ENCODE peak calls at places on chromosomes 12 and 14, in seven cellular contexts. I is T-cell, R is progenitor cell of endocrine pancreas, S is NCI-H2081, J is T-helper 17 cell, W is heart left ventricle, H is NCI-H69. Q is an unnamed sample.

GRCh38 chr12:50166776-50167025 is 468 bp downstream of the CERS5 start:
- DNase-seq in I (no peak), R (no peak), S (no peak), J (no peak), W (no peak), H (no peak), Q (no peak)

GRCh38 chr12:54368709-54369596 is 4.7 kb upstream of the GPR84 start:
- DNase-seq in I (peak), R (peak), S (peak), J (peak), W (peak), H (peak), Q (peak)

GRCh38 chr14:104530651-104531050 is 48.9 kb upstream of the C14orf180 start:
- DNase-seq in I (no peak), R (no peak), S (no peak), J (no peak), W (no peak), H (no peak), Q (no peak)

GRCh38 chr12:20339060-20339459 is 29.3 kb upstream of the PDE3A start:
- DNase-seq in I (no peak), R (no peak), S (no peak), J (no peak), W (no peak), H (no peak), Q (no peak)

GRCh38 chr14:36941783-36942521 is 230.5 kb downstream of the SLC25A21 start:
- DNase-seq in I (peak), R (peak), S (peak), J (peak), W (peak), H (peak), Q (no peak)

GRCh38 chr14:29446971-29447370 is 480.7 kb downstream of the PRKD1 start:
- DNase-seq in I (no peak), R (no peak), S (no peak), J (no peak), W (no peak), H (no peak), Q (no peak)

GRCh38 chr12:109154485-109155438 is 38.4 kb downstream of the ACACB start:
- DNase-seq in I (peak), R (peak), S (peak), J (peak), W (peak), H (peak), Q (peak)

GRCh38 chr12:28629691-28630090 is 439.4 kb downstream of the CCDC91 start:
- DNase-seq in I (no peak), R (no peak), S (no peak), J (no peak), W (no peak), H (no peak), Q (no peak)

GRCh38 chr12:130041983-130042812 is 120.1 kb upstream of the FZD10 start:
- DNase-seq in I (no peak), R (peak), S (peak), J (no peak), W (no peak), H (peak), Q (peak)

GRCh38 chr12:111598637-111599458 is at the start of gene ATXN2:
- DNase-seq in I (peak), R (peak), S (no peak), J (peak), W (peak), H (peak), Q (peak)

GRCh38 chr12:100279612-100280244 is 12.8 kb downstream of the SCYL2 start:
- DNase-seq in I (no peak), R (no peak), S (no peak), J (no peak), W (no peak), H (no peak), Q (no peak)

GRCh38 chr12:28268830-28269229 is 78.6 kb downstream of the CCDC91 start:
- DNase-seq in I (no peak), R (no peak), S (no peak), J (no peak), W (no peak), H (no peak), Q (no peak)

GRCh38 chr14:68333265-68333664 is 459.6 kb downstream of the ZFP36L1 start:
- DNase-seq in I (no peak), R (no peak), S (no peak), J (no peak), W (no peak), H (no peak), Q (no peak)

GRCh38 chr12:49161092-49161795 is 27.6 kb downstream of the TUBA1A start:
- DNase-seq in I (no peak), R (no peak), S (no peak), J (no peak), W (no peak), H (no peak), Q (no peak)

GRCh38 chr12:46349253-46349652 is 23.3 kb downstream of the SLC38A2 start:
- DNase-seq in I (no peak), R (no peak), S (no peak), J (no peak), W (no peak), H (no peak), Q (no peak)

GRCh38 chr14:104859900-104860299 is 5.2 kb upstream of the CEP170B start:
- DNase-seq in I (no peak), R (no peak), S (no peak), J (no peak), W (no peak), H (no peak), Q (no peak)

GRCh38 chr12:77741974-77742517 is 88.6 kb upstream of the NAV3 start:
- DNase-seq in I (no peak), R (no peak), S (no peak), J (no peak), W (no peak), H (no peak), Q (no peak)

GRCh38 chr14:103188691-103189480 is 65.6 kb downstream of the TNFAIP2 start:
- DNase-seq in I (no peak), R (peak), S (no peak), J (peak), W (peak), H (no peak), Q (no peak)

GRCh38 chr14:70808023-70808401 is 1.3 kb downstream of the MAP3K9 start:
- DNase-seq in I (peak), R (no peak), S (peak), J (peak), W (no peak), H (peak), Q (no peak)

GRCh38 chr12:53985358-53985899 is 483 bp downstream of the HOXC10 start:
- DNase-seq in I (no peak), R (no peak), S (no peak), J (no peak), W (no peak), H (peak), Q (no peak)